ENCODE peak calls at places on chromosomes 6 and 20, in five cellular contexts. D, Z, P, Y and E are unnamed samples.

GRCh38 chr6:106997392-106998257 is 23.1 kb upstream of the CD24 start:
- DNase-seq in D (peak), P (peak), Y (peak), Z (no peak), E (peak)

GRCh38 chr6:106417572-106418147 is 57.1 kb downstream of the CRYBG1 start:
- DNase-seq in Z (no peak), Y (no peak), P (no peak), D (no peak), E (peak)

GRCh38 chr20:35737865-35738333 is 4.2 kb downstream of the RBM39 start:
- DNase-seq in D (no peak), P (no peak), Y (no peak), Z (no peak), E (no peak)

GRCh38 chr6:63395388-63395787 is 75.6 kb upstream of the LGSN start:
- DNase-seq in P (no peak), D (no peak), Z (no peak), Y (no peak), E (no peak)

GRCh38 chr6:132867055-132867454 is 52.7 kb downstream of the RPS12 start:
- DNase-seq in Z (no peak), D (no peak), P (no peak), Y (no peak), E (no peak)

GRCh38 chr6:743320-744096 is 50.6 kb upstream of the EXOC2 start:
- DNase-seq in P (no peak), Z (no peak), Y (no peak), D (no peak), E (no peak)

GRCh38 chr20:22768779-22769178 is 184.4 kb upstream of the FOXA2 start:
- DNase-seq in Y (no peak), D (no peak), P (no peak), Z (no peak), E (no peak)

GRCh38 chr6:142827356-142827755 is 117.6 kb downstream of the HIVEP2 start:
- DNase-seq in P (no peak), Y (no peak), Z (no peak), D (no peak), E (peak)

GRCh38 chr6:99739526-99739925 is 132.9 kb downstream of the PRDM13 start:
- DNase-seq in D (no peak), Y (no peak), Z (no peak), P (no peak), E (no peak)

GRCh38 chr20:61980647-61981583 is 84.8 kb downstream of the TAF4 start:
- DNase-seq in Z (no peak), P (peak), Y (no peak), D (peak), E (peak)

GRCh38 chr6:156657311-156657710 is 119.9 kb upstream of the ARID1B start:
- DNase-seq in D (no peak), Z (no peak), Y (no peak), P (no peak), E (peak)

GRCh38 chr6:35139924-35140524 is 1.1 kb downstream of the TCP11 start:
- DNase-seq in D (peak), Y (peak), P (peak), Z (no peak), E (peak)

GRCh38 chr6:18536693-18537092 is 149.5 kb downstream of the RNF144B start:
- DNase-seq in Z (no peak), D (no peak), Y (no peak), P (no peak), E (no peak)

GRCh38 chr20:25195962-25196700 is 619 bp downstream of the ENTPD6 start:
- DNase-seq in P (no peak), Z (no peak), D (peak), Y (no peak), E (peak)

GRCh38 chr6:82712826-82713225 is 349.2 kb downstream of the TPBG start:
- DNase-seq in Z (no peak), Y (no peak), D (no peak), P (peak), E (peak)

GRCh38 chr6:48423640-48424365 is 312.8 kb upstream of the PTCHD4 start:
- DNase-seq in Y (no peak), Z (no peak), P (no peak), D (peak), E (no peak)

GRCh38 chr20:36542019-36542488 is 735 bp downstream of the MYL9 start:
- DNase-seq in D (peak), P (no peak), Y (no peak), Z (no peak), E (peak)

GRCh38 chr6:113209315-113209714 is 647.8 kb upstream of the MARCKS start:
- DNase-seq in D (no peak), Y (no peak), P (no peak), Z (no peak), E (peak)

GRCh38 chr20:57260959-57261357 is 5.5 kb downstream of the BMP7 start:
- DNase-seq in Z (no peak), Y (no peak), D (no peak), P (no peak), E (peak)

GRCh38 chr6:53910834-53911233 is 116.0 kb downstream of the LRRC1 start:
- DNase-seq in P (no peak), Y (no peak), D (no peak), Z (no peak), E (no peak)

GRCh38 chr6:139373154-139373927 is 1.1 kb downstream of the CITED2 start:
- DNase-seq in D (no peak), P (peak), Z (peak), Y (peak), E (peak)

GRCh38 chr20:53149184-53149651 is 177.1 kb downstream of the TSHZ2 start:
- DNase-seq in D (no peak), Z (no peak), Y (no peak), P (no peak), E (peak)

GRCh38 chr6:167825759-167826229 is 917 bp upstream of the AFDN start:
- DNase-seq in Z (no peak), Y (no peak), D (peak), P (no peak), E (peak)